ENCODE peak calls at places on chromosomes 4 and X, in seven cellular contexts. One of them, this sample, is unnamed.

GRCh38 chr4:151117371-151117962 is 18.0 kb downstream of the RPS3A start:
- DNase-seq in mucosa of descending colon: peak; percentile 85
- DNase-seq in AG04450: peak; percentile 24
- DNase-seq in CD8-positive, alpha-beta memory T cell: peak; percentile 34
- DNase-seq in colonic mucosa: peak; percentile 64
- DNase-seq in A673: peak; percentile 81
- DNase-seq in prostate gland: peak; percentile 40
- DNase-seq in this sample: no peak

GRCh38 chr4:71368906-71369305 is 30.1 kb downstream of the SLC4A4 start:
- DNase-seq in mucosa of descending colon: no peak
- DNase-seq in AG04450: no peak
- DNase-seq in prostate gland: no peak
- DNase-seq in colonic mucosa: no peak
- DNase-seq in CD8-positive, alpha-beta memory T cell: no peak
- DNase-seq in A673: no peak
- DNase-seq in this sample: no peak

GRCh38 chr4:14865804-14866203 is 136.5 kb upstream of the CPEB2 start:
- DNase-seq in prostate gland: no peak
- DNase-seq in CD8-positive, alpha-beta memory T cell: no peak
- DNase-seq in mucosa of descending colon: no peak
- DNase-seq in A673: no peak
- DNase-seq in AG04450: no peak
- DNase-seq in colonic mucosa: no peak
- DNase-seq in this sample: no peak

GRCh38 chr4:39635023-39635422 is 3.6 kb downstream of the SMIM14 start:
- DNase-seq in mucosa of descending colon: peak; percentile 75
- DNase-seq in AG04450: no peak
- DNase-seq in A673: no peak
- DNase-seq in colonic mucosa: peak; percentile 63
- DNase-seq in prostate gland: peak; percentile 81
- DNase-seq in CD8-positive, alpha-beta memory T cell: no peak
- DNase-seq in this sample: no peak

GRCh38 chrX:134603806-134604700 is 54.2 kb downstream of the PLAC1 start:
- DNase-seq in A673: peak; percentile 64
- DNase-seq in AG04450: peak; percentile 70
- DNase-seq in colonic mucosa: no peak
- DNase-seq in mucosa of descending colon: no peak
- DNase-seq in CD8-positive, alpha-beta memory T cell: no peak
- DNase-seq in prostate gland: no peak
- DNase-seq in this sample: no peak

GRCh38 chr4:135598151-135598550 is 1396.6 kb upstream of the PABPC4L start:
- DNase-seq in colonic mucosa: no peak
- DNase-seq in prostate gland: no peak
- DNase-seq in A673: no peak
- DNase-seq in CD8-positive, alpha-beta memory T cell: no peak
- DNase-seq in mucosa of descending colon: no peak
- DNase-seq in AG04450: no peak
- DNase-seq in this sample: no peak

GRCh38 chr4:46277165-46277951 is 112.6 kb downstream of the GABRA2 start:
- DNase-seq in prostate gland: no peak
- DNase-seq in A673: no peak
- DNase-seq in colonic mucosa: no peak
- DNase-seq in AG04450: no peak
- DNase-seq in mucosa of descending colon: no peak
- DNase-seq in CD8-positive, alpha-beta memory T cell: no peak
- DNase-seq in this sample: no peak

GRCh38 chr4:154527308-154527707 is 22.9 kb downstream of the PLRG1 start:
- DNase-seq in colonic mucosa: no peak
- DNase-seq in mucosa of descending colon: no peak
- DNase-seq in AG04450: no peak
- DNase-seq in prostate gland: no peak
- DNase-seq in A673: no peak
- DNase-seq in CD8-positive, alpha-beta memory T cell: no peak
- DNase-seq in this sample: no peak

GRCh38 chrX:49073641-49074575 is at the start of gene PRAF2:
- DNase-seq in prostate gland: peak; percentile 91
- DNase-seq in CD8-positive, alpha-beta memory T cell: peak; percentile 88
- DNase-seq in AG04450: peak; percentile 61
- DNase-seq in colonic mucosa: peak; percentile 95
- DNase-seq in A673: peak; percentile 94
- DNase-seq in mucosa of descending colon: peak; percentile 93
- DNase-seq in this sample: peak; percentile 93

GRCh38 chrX:17737707-17738001 is 361 bp downstream of the SCML1 start:
- DNase-seq in AG04450: no peak
- DNase-seq in prostate gland: no peak
- DNase-seq in colonic mucosa: no peak
- DNase-seq in mucosa of descending colon: no peak
- DNase-seq in CD8-positive, alpha-beta memory T cell: no peak
- DNase-seq in A673: no peak
- DNase-seq in this sample: no peak

GRCh38 chr4:2788532-2789103 is 4.3 kb upstream of the SH3BP2 start:
- DNase-seq in colonic mucosa: peak; percentile 21
- DNase-seq in CD8-positive, alpha-beta memory T cell: no peak
- DNase-seq in A673: no peak
- DNase-seq in prostate gland: no peak
- DNase-seq in mucosa of descending colon: peak; percentile 7
- DNase-seq in AG04450: no peak
- DNase-seq in this sample: peak; percentile 82

GRCh38 chrX:138914751-138915150 is 203.2 kb upstream of the FGF13 start:
- DNase-seq in colonic mucosa: no peak
- DNase-seq in mucosa of descending colon: no peak
- DNase-seq in CD8-positive, alpha-beta memory T cell: no peak
- DNase-seq in prostate gland: no peak
- DNase-seq in A673: no peak
- DNase-seq in AG04450: no peak
- DNase-seq in this sample: no peak

GRCh38 chrX:105645667-105646354 is 176.5 kb upstream of the NRK start:
- DNase-seq in CD8-positive, alpha-beta memory T cell: no peak
- DNase-seq in mucosa of descending colon: no peak
- DNase-seq in prostate gland: no peak
- DNase-seq in AG04450: no peak
- DNase-seq in A673: no peak
- DNase-seq in colonic mucosa: no peak
- DNase-seq in this sample: no peak

GRCh38 chrX:15883540-15883863 is 28.9 kb upstream of the AP1S2 start:
- DNase-seq in colonic mucosa: no peak
- DNase-seq in CD8-positive, alpha-beta memory T cell: no peak
- DNase-seq in mucosa of descending colon: no peak
- DNase-seq in prostate gland: no peak
- DNase-seq in A673: no peak
- DNase-seq in AG04450: no peak
- DNase-seq in this sample: no peak

GRCh38 chrX:32530802-32531403 is 680.4 kb downstream of the DMD start:
- DNase-seq in A673: peak; percentile 67
- DNase-seq in prostate gland: peak; percentile 7
- DNase-seq in mucosa of descending colon: peak; percentile 38
- DNase-seq in CD8-positive, alpha-beta memory T cell: no peak
- DNase-seq in colonic mucosa: peak; percentile 31
- DNase-seq in AG04450: peak; percentile 1
- DNase-seq in this sample: no peak

GRCh38 chrX:13440166-13440565 is 120.3 kb upstream of the ATXN3L start:
- DNase-seq in colonic mucosa: no peak
- DNase-seq in prostate gland: no peak
- DNase-seq in CD8-positive, alpha-beta memory T cell: no peak
- DNase-seq in AG04450: no peak
- DNase-seq in A673: no peak
- DNase-seq in mucosa of descending colon: no peak
- DNase-seq in this sample: no peak

GRCh38 chrX:107485019-107485418 is 35.6 kb downstream of the FRMPD3 start:
- DNase-seq in AG04450: no peak
- DNase-seq in A673: peak; percentile 7
- DNase-seq in prostate gland: no peak
- DNase-seq in colonic mucosa: no peak
- DNase-seq in mucosa of descending colon: no peak
- DNase-seq in CD8-positive, alpha-beta memory T cell: no peak
- DNase-seq in this sample: no peak

GRCh38 chr4:186642530-186642929 is 81.1 kb downstream of the FAT1 start:
- DNase-seq in A673: no peak
- DNase-seq in CD8-positive, alpha-beta memory T cell: no peak
- DNase-seq in colonic mucosa: no peak
- DNase-seq in mucosa of descending colon: peak; percentile 16
- DNase-seq in prostate gland: no peak
- DNase-seq in AG04450: no peak
- DNase-seq in this sample: no peak

GRCh38 chrX:15382809-15383208 is 1.4 kb downstream of the VEGFD start:
- DNase-seq in colonic mucosa: no peak
- DNase-seq in A673: no peak
- DNase-seq in prostate gland: no peak
- DNase-seq in mucosa of descending colon: no peak
- DNase-seq in CD8-positive, alpha-beta memory T cell: no peak
- DNase-seq in AG04450: no peak
- DNase-seq in this sample: no peak

GRCh38 chr4:144557404-144557803 is 88.6 kb upstream of the HHIP start:
- DNase-seq in mucosa of descending colon: no peak
- DNase-seq in colonic mucosa: no peak
- DNase-seq in AG04450: no peak
- DNase-seq in CD8-positive, alpha-beta memory T cell: no peak
- DNase-seq in prostate gland: no peak
- DNase-seq in A673: no peak
- DNase-seq in this sample: no peak

GRCh38 chr4:133555671-133556070 is 406.6 kb downstream of the PCDH10 start:
- DNase-seq in prostate gland: no peak
- DNase-seq in A673: no peak
- DNase-seq in colonic mucosa: no peak
- DNase-seq in CD8-positive, alpha-beta memory T cell: no peak
- DNase-seq in AG04450: no peak
- DNase-seq in mucosa of descending colon: no peak
- DNase-seq in this sample: no peak

GRCh38 chr4:2127609-2128300 is 68.6 kb downstream of the NAT8L start:
- DNase-seq in mucosa of descending colon: no peak
- DNase-seq in CD8-positive, alpha-beta memory T cell: no peak
- DNase-seq in colonic mucosa: no peak
- DNase-seq in prostate gland: no peak
- DNase-seq in A673: no peak
- DNase-seq in AG04450: no peak
- DNase-seq in this sample: no peak

GRCh38 chr4:151173751-151174325 is 74.4 kb downstream of the RPS3A start:
- DNase-seq in CD8-positive, alpha-beta memory T cell: no peak
- DNase-seq in AG04450: no peak
- DNase-seq in prostate gland: no peak
- DNase-seq in colonic mucosa: no peak
- DNase-seq in A673: no peak
- DNase-seq in mucosa of descending colon: no peak
- DNase-seq in this sample: no peak

GRCh38 chrX:71652405-71652804 is 14.9 kb upstream of the LOC101059915 start:
- DNase-seq in prostate gland: peak; percentile 4
- DNase-seq in A673: peak; percentile 65
- DNase-seq in CD8-positive, alpha-beta memory T cell: peak; percentile 51
- DNase-seq in mucosa of descending colon: peak; percentile 70
- DNase-seq in AG04450: peak; percentile 18
- DNase-seq in colonic mucosa: peak; percentile 65
- DNase-seq in this sample: peak; percentile 77

GRCh38 chrX:14528629-14529287 is 578 bp upstream of the GLRA2 start:
- DNase-seq in colonic mucosa: peak; percentile 87
- DNase-seq in AG04450: no peak
- DNase-seq in CD8-positive, alpha-beta memory T cell: peak; percentile 6
- DNase-seq in prostate gland: peak; percentile 20
- DNase-seq in A673: peak; percentile 76
- DNase-seq in mucosa of descending colon: peak; percentile 89
- DNase-seq in this sample: no peak

GRCh38 chr4:11597506-11597905 is 168.8 kb upstream of the HS3ST1 start:
- DNase-seq in CD8-positive, alpha-beta memory T cell: no peak
- DNase-seq in prostate gland: no peak
- DNase-seq in AG04450: no peak
- DNase-seq in A673: no peak
- DNase-seq in colonic mucosa: no peak
- DNase-seq in mucosa of descending colon: no peak
- DNase-seq in this sample: no peak

GRCh38 chr4:158125325-158125724 is 47.5 kb downstream of the GASK1B start:
- DNase-seq in mucosa of descending colon: no peak
- DNase-seq in prostate gland: no peak
- DNase-seq in AG04450: no peak
- DNase-seq in A673: peak; percentile 15
- DNase-seq in colonic mucosa: no peak
- DNase-seq in CD8-positive, alpha-beta memory T cell: no peak
- DNase-seq in this sample: no peak

GRCh38 chr4:84338367-84338766 is 160.7 kb downstream of the NKX6-1 start:
- DNase-seq in CD8-positive, alpha-beta memory T cell: no peak
- DNase-seq in prostate gland: no peak
- DNase-seq in AG04450: no peak
- DNase-seq in mucosa of descending colon: no peak
- DNase-seq in colonic mucosa: no peak
- DNase-seq in A673: no peak
- DNase-seq in this sample: no peak
- H3K9me3 ChIP-seq in CD8-positive, alpha-beta memory T cell: no peaks in the 10 kb centered on the region
- H3K9me3 ChIP-seq in prostate gland: no peaks in the 10 kb centered on the region
- H3K9me3 ChIP-seq in AG04450: peaks cover 4% of the 10 kb centered on the region
- H3K9me3 ChIP-seq in mucosa of descending colon: no peaks in the 10 kb centered on the region
- H3K9me3 ChIP-seq in colonic mucosa: no peaks in the 10 kb centered on the region
- H3K9me3 ChIP-seq in A673: no peaks in the 10 kb centered on the region
- H3K9me3 ChIP-seq in this sample: no peaks in the 10 kb centered on the region

DNA sequence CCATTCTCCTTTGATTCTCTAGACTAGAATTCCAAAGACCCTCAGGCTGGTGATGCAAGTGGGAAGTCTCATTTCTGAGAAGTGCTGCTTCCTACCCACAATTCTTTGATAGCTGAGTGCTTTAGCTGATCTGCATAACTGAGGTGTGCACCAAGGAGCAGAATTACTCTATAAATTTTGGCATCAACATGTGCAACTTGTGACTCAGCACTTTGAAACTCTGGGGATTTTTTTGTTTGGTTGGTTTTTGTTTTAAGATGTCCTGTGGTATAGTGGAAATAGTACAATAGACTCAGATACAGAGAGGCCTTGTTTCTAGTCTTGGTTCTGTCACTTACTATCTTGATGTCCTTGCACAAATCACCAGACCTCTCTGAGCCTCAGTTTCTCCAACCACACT is 148.4 kb downstream of the AR start:
- DNase-seq in mucosa of descending colon: no peak
- DNase-seq in A673: no peak
- DNase-seq in CD8-positive, alpha-beta memory T cell: no peak
- DNase-seq in prostate gland: no peak
- DNase-seq in AG04450: peak; percentile 7
- DNase-seq in colonic mucosa: no peak
- DNase-seq in this sample: no peak
- H3K9me3 ChIP-seq in mucosa of descending colon: no peaks in the 10 kb centered on the region
- H3K9me3 ChIP-seq in A673: no peaks in the 10 kb centered on the region
- H3K9me3 ChIP-seq in CD8-positive, alpha-beta memory T cell: no peaks in the 10 kb centered on the region
- H3K9me3 ChIP-seq in prostate gland: no peaks in the 10 kb centered on the region
- H3K9me3 ChIP-seq in AG04450: no peaks in the 10 kb centered on the region
- H3K9me3 ChIP-seq in colonic mucosa: no peaks in the 10 kb centered on the region
- H3K9me3 ChIP-seq in this sample: no peaks in the 10 kb centered on the region

GRCh38 chr4:16139066-16139945 is 55.5 kb upstream of the PROM1 start:
- DNase-seq in mucosa of descending colon: peak; percentile 66
- DNase-seq in A673: no peak
- DNase-seq in AG04450: no peak
- DNase-seq in prostate gland: no peak
- DNase-seq in CD8-positive, alpha-beta memory T cell: no peak
- DNase-seq in colonic mucosa: peak; percentile 78
- DNase-seq in this sample: no peak
- H3K9me3 ChIP-seq in mucosa of descending colon: no peaks in the 10 kb centered on the region
- H3K9me3 ChIP-seq in A673: no peaks in the 10 kb centered on the region
- H3K9me3 ChIP-seq in AG04450: peaks cover 2% of the 10 kb centered on the region
- H3K9me3 ChIP-seq in prostate gland: no peaks in the 10 kb centered on the region
- H3K9me3 ChIP-seq in CD8-positive, alpha-beta memory T cell: no peaks in the 10 kb centered on the region
- H3K9me3 ChIP-seq in colonic mucosa: no peaks in the 10 kb centered on the region
- H3K9me3 ChIP-seq in this sample: no peaks in the 10 kb centered on the region

DNA sequence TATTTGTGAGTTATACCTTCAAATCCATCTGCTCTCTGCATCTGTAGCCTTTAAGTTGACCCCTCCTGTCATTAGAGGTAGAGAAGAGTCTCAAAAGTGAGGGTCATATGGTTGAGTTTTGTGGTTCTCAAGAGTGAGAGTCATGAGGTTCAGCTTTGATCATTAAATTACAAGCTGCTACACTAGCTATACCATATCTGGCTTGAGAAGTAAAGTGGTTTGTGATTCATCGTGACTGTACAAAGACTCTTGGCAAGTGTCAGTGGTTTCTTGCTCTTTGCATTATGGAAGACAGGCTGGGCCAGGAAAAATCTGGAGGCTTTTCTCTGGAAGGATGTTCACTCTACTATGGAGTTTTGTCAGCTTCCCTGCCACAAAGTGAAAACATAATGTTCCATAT is 170.6 kb downstream of the ZC4H2 start:
- DNase-seq in CD8-positive, alpha-beta memory T cell: no peak
- DNase-seq in AG04450: no peak
- DNase-seq in colonic mucosa: no peak
- DNase-seq in A673: no peak
- DNase-seq in mucosa of descending colon: no peak
- DNase-seq in prostate gland: no peak
- DNase-seq in this sample: no peak
- H3K9me3 ChIP-seq in CD8-positive, alpha-beta memory T cell: no peaks in the 10 kb centered on the region
- H3K9me3 ChIP-seq in AG04450: peaks cover 6% of the 10 kb centered on the region
- H3K9me3 ChIP-seq in colonic mucosa: no peaks in the 10 kb centered on the region
- H3K9me3 ChIP-seq in A673: peaks cover 13% of the 10 kb centered on the region
- H3K9me3 ChIP-seq in mucosa of descending colon: no peaks in the 10 kb centered on the region
- H3K9me3 ChIP-seq in prostate gland: no peaks in the 10 kb centered on the region
- H3K9me3 ChIP-seq in this sample: no peaks in the 10 kb centered on the region